ENCODE peak calls at places on chromosomes 7 and 10, in seven cellular contexts. Z, C, K, R, J, B and F are unnamed samples. For H3K4me1 and H3K9me3, the result is how much of the 10 kb centered on the place peaks cover.

GRCh38 chr7:155804897-155805825 is 7.1 kb downstream of the SHH start:
- DNase-seq in Z (peak), C (peak), K (no peak), R (peak), J (peak), B (no peak), F (peak)

GRCh38 chr7:52764502-52765169 is 270.8 kb upstream of the POM121L12 start:
- DNase-seq in Z (no peak), C (no peak), K (no peak), R (no peak), J (no peak), B (no peak), F (no peak)

GRCh38 chr7:17207220-17207619 is 91.2 kb upstream of the AHR start:
- DNase-seq in Z (no peak), C (no peak), K (no peak), R (no peak), J (no peak), B (no peak), F (no peak)

GRCh38 chr10:80518807-80519360 is 18.8 kb upstream of the SH2D4B start:
- DNase-seq in Z (no peak), C (no peak), K (no peak), R (no peak), J (no peak), B (no peak), F (no peak)

GRCh38 chr7:149184274-149184673 is 11.1 kb upstream of the ZNF282 start:
- DNase-seq in Z (no peak), C (no peak), K (no peak), R (no peak), J (no peak), B (no peak), F (no peak)

GRCh38 chr7:155696747-155697146 is 52.3 kb downstream of the RBM33 start:
- DNase-seq in Z (no peak), C (no peak), K (no peak), R (no peak), J (no peak), B (no peak), F (no peak)

GRCh38 chr7:123075838-123076462 is 80.5 kb upstream of the TAS2R16 start:
- DNase-seq in Z (no peak), C (no peak), K (no peak), R (no peak), J (no peak), B (no peak), F (no peak)

GRCh38 chr10:71878327-71879034 is 27.4 kb upstream of the PSAP start:
- DNase-seq in Z (no peak), C (no peak), K (no peak), R (no peak), J (no peak), B (peak), F (no peak)

GRCh38 chr10:17836917-17837316 is 27.8 kb downstream of the MRC1 start:
- DNase-seq in Z (peak), C (peak), K (no peak), R (peak), J (peak), B (no peak), F (peak)

GRCh38 chr10:88042162-88043100 is 179.0 kb downstream of the PTEN start:
- DNase-seq in Z (peak), C (no peak), K (no peak), R (peak), J (peak), B (no peak), F (no peak)

GRCh38 chr7:99193527-99194214 is 14.2 kb downstream of the KPNA7 start:
- DNase-seq in Z (no peak), C (no peak), K (no peak), R (no peak), J (no peak), B (no peak), F (no peak)

GRCh38 chr7:69827140-69827919 is 229.1 kb downstream of the AUTS2 start:
- DNase-seq in Z (no peak), C (no peak), K (no peak), R (no peak), J (no peak), B (peak), F (no peak)

GRCh38 chr7:81367335-81367801 is 402.5 kb downstream of the HGF start:
- DNase-seq in Z (no peak), C (no peak), K (no peak), R (peak), J (no peak), B (no peak), F (no peak)

GRCh38 chr10:110500515-110500905 is 2.8 kb downstream of the DUSP5 start:
- DNase-seq in Z (peak), C (no peak), K (no peak), R (peak), J (no peak), B (no peak), F (no peak)

GRCh38 chr10:50993817-50994251 is 80.5 kb upstream of the PRKG1 start:
- DNase-seq in Z (no peak), C (no peak), K (no peak), R (peak), J (no peak), B (no peak), F (peak)

GRCh38 chr7:8215648-8216047 is 46.3 kb downstream of the ICA1 start:
- DNase-seq in Z (no peak), C (no peak), K (no peak), R (no peak), J (no peak), B (no peak), F (no peak)

GRCh38 chr7:82194011-82194410 is 249.6 kb downstream of the CACNA2D1 start:
- DNase-seq in Z (no peak), C (no peak), K (no peak), R (no peak), J (no peak), B (no peak), F (no peak)

GRCh38 chr7:129889133-129889854 is 63.5 kb downstream of the UBE2H start:
- DNase-seq in Z (no peak), C (no peak), K (no peak), R (no peak), J (no peak), B (no peak), F (no peak)

GRCh38 chr7:149495785-149496641 is 1.6 kb downstream of the ZNF746 start:
- DNase-seq in Z (peak), C (peak), K (no peak), R (peak), J (peak), B (no peak), F (no peak)

GRCh38 chr10:93566435-93567276 is at the start of gene FFAR4:
- DNase-seq in Z (peak), C (peak), K (no peak), R (peak), J (peak), B (no peak), F (no peak)

GRCh38 chr10:90075995-90076394 is 374.6 kb downstream of the KIF20B start:
- DNase-seq in Z (no peak), C (no peak), K (no peak), R (no peak), J (no peak), B (no peak), F (no peak)

GRCh38 chr10:30784896-30785605 is 155.5 kb upstream of the LYZL2 start:
- DNase-seq in Z (peak), C (peak), K (no peak), R (peak), J (peak), B (no peak), F (peak)

GRCh38 chr7:159007308-159008054 is 137.2 kb downstream of the VIPR2 start:
- DNase-seq in Z (no peak), C (no peak), K (no peak), R (no peak), J (no peak), B (no peak), F (no peak)

GRCh38 chr7:77885155-77885554 is 86.6 kb downstream of the PHTF2 start:
- DNase-seq in Z (no peak), C (no peak), K (no peak), R (no peak), J (no peak), B (no peak), F (no peak)

GRCh38 chr10:22690614-22691431 is 23.6 kb downstream of the PIP4K2A start:
- DNase-seq in Z (no peak), C (no peak), K (no peak), R (no peak), J (no peak), B (no peak), F (no peak)

GRCh38 chr7:87599336-87599735 is 1.3 kb downstream of the ABCB1 start:
- DNase-seq in Z (no peak), C (peak), K (no peak), R (peak), J (peak), B (peak), F (peak)

GRCh38 chr10:80015911-80016590 is 62.4 kb upstream of the TMEM254 start:
- DNase-seq in Z (no peak), C (no peak), K (no peak), R (no peak), J (no peak), B (no peak), F (no peak)

GRCh38 chr10:121437596-121437995 is 160.6 kb downstream of the FGFR2 start:
- DNase-seq in Z (peak), C (peak), K (no peak), R (peak), J (peak), B (no peak), F (no peak)

GRCh38 chr7:39621784-39622411 is 1.5 kb upstream of the RALA start:
- DNase-seq in Z (no peak), C (no peak), K (no peak), R (no peak), J (no peak), B (no peak), F (no peak)

DNA sequence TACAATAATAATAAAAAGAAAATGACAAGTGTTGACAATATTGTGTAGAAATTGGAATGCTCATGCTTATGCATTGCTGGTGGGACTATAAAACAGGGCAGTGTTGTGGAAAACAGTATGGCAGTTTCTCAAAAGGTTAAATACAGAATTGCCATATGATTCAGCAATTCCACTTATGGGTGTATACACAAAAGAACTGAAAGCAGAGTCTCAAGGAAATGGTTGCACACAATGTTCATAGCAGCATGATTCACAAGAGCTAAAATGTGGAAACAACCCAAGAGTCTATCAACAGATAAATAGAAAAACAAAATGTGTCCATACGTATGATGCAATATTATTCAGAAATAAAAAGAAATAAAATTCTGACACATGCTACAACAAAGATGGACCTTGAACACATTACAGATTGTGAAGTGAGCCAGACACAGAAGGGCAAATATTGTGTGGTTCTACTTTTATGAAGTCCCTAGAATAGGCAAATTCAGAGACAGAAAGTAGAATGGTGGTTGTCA is 64.8 kb upstream of the GRM8 start:
- DNase-seq in Z (no peak), C (no peak), K (no peak), R (no peak), J (no peak), B (no peak), F (no peak)
- H3K4me1 ChIP-seq in Z (under half), C (under half), K (under half), R (under half), J (under half), B (under half), F (under half)

GRCh38 chr10:119726291-119727261 is 726 bp downstream of the INPP5F start:
- DNase-seq in Z (peak), C (no peak), K (no peak), R (no peak), J (no peak), B (no peak), F (no peak)
- TF ChIP-seq CTCF in Z (no peak), C (no peak), K (no peak), R (no peak), J (no peak), B (no peak), F (no peak)

GRCh38 chr10:133104972-133105495 is 17.3 kb downstream of the ADGRA1 start:
- DNase-seq in Z (no peak), C (no peak), K (no peak), R (no peak), J (no peak), B (no peak), F (no peak)
- H3K9me3 ChIP-seq in Z (under half), C (under half), K (under half), R (under half), J (under half), B (under half), F (under half)

DNA sequence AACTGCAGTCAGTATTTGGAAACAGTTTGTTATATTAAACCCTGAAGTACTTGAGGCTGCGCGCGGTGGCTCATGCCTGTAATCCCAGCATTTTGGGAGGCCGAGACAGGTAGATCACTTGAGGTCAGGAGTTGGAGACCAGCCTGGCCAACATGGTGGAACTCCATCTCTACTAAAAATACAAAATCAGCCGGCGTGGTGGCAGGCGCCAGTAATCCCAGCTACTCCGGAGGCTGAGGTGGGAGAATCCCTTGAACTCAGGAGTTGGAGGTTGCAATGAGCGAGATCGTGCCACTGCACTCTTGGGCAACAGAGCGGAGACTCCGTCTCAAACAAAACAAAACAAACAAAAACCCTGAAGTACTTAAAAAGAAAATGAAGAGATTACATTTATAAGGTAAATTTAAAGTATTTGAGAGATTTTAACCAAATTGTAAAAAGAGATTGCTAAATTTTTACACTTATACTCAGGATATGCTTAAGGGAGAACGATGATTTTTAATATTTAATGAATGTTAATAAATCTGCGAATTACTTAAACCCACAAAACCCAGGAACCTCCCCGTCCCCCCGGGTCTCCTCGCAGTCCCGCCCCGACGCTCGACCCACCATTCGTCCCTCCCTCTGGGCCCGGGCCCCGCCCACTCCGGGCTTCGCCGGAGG is 425 bp upstream of the MTG1 start:
- DNase-seq in Z (no peak), C (no peak), K (no peak), R (no peak), J (peak), B (no peak), F (no peak)
- H3K4me1 ChIP-seq in Z (under half), C (under half), K (under half), R (under half), J (under half), B (half or more), F (under half)

DNA sequence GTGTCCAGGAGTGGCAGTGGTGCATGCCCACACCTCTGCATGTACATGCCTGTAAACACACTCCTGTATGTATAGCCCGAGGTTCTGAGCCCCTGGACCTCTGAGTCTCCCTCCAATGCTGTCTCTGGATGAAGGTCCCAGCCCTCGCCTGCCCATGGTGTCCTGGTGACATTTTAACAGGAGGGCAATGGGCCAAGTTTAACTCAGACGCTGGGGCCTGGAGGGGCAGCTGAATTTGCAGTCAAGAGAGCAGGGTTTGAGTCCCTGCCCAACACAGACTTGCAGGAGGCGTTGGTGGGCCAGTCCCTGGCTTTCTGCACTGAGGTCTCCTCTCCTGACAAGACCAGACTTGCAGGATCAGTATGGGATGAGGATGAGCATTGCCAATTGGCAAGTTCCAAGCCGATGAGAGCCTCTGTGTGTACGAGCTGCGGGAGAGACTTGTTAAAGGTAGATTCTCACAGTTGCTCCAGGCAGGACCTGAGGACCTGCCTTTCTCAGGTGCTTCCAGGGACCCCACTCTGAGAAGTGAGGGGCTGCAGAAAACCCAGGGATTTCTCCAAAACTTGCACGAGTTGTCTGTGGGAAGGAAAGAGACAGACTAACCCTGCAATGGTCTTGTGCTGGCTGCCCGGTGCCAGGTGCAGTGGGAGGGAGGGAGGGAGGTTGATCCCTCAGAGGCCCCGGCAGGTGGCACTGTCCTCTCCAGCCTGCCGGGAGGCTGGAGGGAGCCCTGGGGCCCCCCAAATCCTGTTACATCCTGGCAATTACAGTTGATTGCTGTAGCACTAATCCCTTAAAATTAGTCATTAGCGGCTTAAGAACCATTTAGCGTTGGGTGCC is 142.0 kb downstream of the ELFN1 start:
- DNase-seq in Z (peak), C (no peak), K (no peak), R (peak), J (peak), B (peak), F (no peak)
- TF ChIP-seq CTCF in Z (no peak), C (no peak), K (peak), R (peak), J (no peak), B (peak), F (no peak)

GRCh38 chr10:130337305-130337640 is 201.1 kb downstream of the GLRX3 start:
- DNase-seq in Z (no peak), C (no peak), K (no peak), R (no peak), J (no peak), B (no peak), F (no peak)

GRCh38 chr10:130338588-130339070 is 202.4 kb downstream of the GLRX3 start:
- DNase-seq in Z (no peak), C (no peak), K (no peak), R (no peak), J (no peak), B (no peak), F (no peak)

GRCh38 chr10:130339091-130339490 is 202.9 kb downstream of the GLRX3 start:
- DNase-seq in Z (no peak), C (no peak), K (no peak), R (no peak), J (no peak), B (no peak), F (no peak)

GRCh38 chr10:130336612-130337304 is 200.6 kb downstream of the GLRX3 start:
- DNase-seq in Z (no peak), C (no peak), K (no peak), R (no peak), J (no peak), B (no peak), F (no peak)

DNA sequence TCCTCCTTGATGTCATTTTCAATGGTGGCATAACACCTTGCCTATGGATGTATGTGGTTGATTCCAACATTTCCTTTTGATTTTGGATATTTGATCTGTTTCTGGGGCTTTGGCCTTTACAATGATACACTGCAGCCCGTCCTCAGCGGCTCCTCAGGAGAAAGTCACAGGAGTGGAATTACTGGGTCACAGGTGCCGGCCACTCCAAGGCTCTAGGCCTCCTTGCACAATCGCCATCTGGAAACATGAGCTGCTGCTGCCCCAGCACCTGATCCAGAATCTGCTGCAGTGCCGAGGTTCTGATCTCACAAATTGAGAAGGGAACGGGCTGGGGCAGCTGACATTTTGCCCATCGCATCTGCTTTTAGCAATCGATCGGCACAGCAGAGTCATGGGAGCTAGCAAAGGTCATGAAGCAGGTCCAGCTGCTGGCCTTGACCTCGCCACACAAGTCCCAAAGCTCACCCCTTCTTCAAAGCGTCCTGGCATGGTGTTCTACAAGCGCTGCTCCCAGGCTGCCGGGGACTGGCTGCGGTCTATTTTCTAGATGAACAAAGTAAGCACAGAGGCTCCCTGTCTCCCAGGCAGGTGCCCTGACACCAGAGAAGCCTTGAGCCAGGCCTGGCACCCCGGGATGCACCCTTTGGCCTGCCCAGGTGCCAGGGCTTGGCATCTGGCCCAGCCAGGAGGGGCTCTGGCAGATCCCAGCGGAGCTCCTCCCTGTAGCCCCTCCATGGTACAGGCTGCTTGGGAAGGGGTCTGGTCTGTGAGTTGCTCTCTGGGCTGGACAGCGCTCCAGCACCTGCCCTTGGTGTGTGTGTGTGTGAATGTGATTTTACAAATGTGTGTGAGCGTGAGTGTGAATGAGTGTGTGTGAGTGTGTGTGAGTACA is 201.8 kb downstream of the GLRX3 start:
- DNase-seq in Z (no peak), C (no peak), K (no peak), R (no peak), J (no peak), B (no peak), F (no peak)
- H3K9me3 ChIP-seq in Z (under half), C (under half), K (under half), R (under half), J (under half), B (under half), F (under half)

DNA sequence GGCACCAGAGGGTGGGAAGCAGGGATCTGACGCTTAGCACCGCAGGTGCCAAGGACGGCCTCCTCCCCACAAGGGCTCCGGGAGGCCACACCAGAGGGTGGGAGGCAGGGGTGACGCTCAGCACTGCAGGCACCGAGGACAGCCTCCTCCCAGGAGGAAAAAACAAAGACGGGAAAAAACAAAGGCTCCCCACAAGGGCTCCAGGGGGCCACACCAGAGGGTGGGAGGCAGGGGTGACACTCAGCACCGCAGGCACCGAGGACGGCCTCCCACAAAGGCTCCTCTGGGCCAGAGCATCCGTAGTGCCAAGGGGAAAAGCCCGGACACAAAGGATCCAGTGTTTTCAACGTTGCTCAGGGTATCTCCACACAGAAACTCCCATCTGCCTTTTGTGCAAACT is 25.6 kb downstream of the DIP2C start:
- DNase-seq in Z (no peak), C (peak), K (no peak), R (no peak), J (no peak), B (no peak), F (no peak)
- H3K4me1 ChIP-seq in Z (under half), C (under half), K (under half), R (under half), J (under half), B (under half), F (under half)

GRCh38 chr7:33836797-33837355 is 68.5 kb upstream of the BMPER start:
- DNase-seq in Z (no peak), C (no peak), K (no peak), R (no peak), J (no peak), B (peak), F (no peak)
- TF ChIP-seq CTCF in Z (peak), C (no peak), K (no peak), R (peak), J (no peak), B (peak), F (no peak)